ENCODE peak calls at places on chromosomes 5 and 9, in six cellular contexts. N is esophagus squamous epithelium, T is H54, P is GM12891, G is H1, Q is IMR-90. M is an unnamed sample.
A peak's percentile ranks its signal among the peaks of the same experiment; 100 is the strongest.

GRCh38 chr5:115962565-115963402 is 509 bp downstream of the LVRN start:
- DNase-seq in G (peak; percentile 55), N (no peak), T (no peak), Q (no peak), P (peak; percentile 25), M (peak; percentile 16)

GRCh38 chr5:125424374-125424773 is 677.9 kb upstream of the ZNF608 start:
- DNase-seq in N (no peak), Q (no peak), G (no peak), T (no peak), P (no peak), M (no peak)

GRCh38 chr9:16115994-16116393 is 563.2 kb downstream of the CCDC171 start:
- DNase-seq in P (no peak), T (no peak), Q (no peak), N (no peak), G (no peak), M (no peak)

GRCh38 chr9:91727316-91727861 is 222.6 kb downstream of the ROR2 start:
- DNase-seq in Q (peak; percentile 56), T (peak; percentile 94), N (no peak), P (peak; percentile 66), G (peak; percentile 61), M (peak; percentile 65)

GRCh38 chr9:131530546-131530929 is 525 bp downstream of the UCK1 start:
- DNase-seq in N (no peak), T (no peak), Q (peak; percentile 15), G (peak; percentile 68), P (peak; percentile 64), M (peak; percentile 44)

GRCh38 chr5:170485606-170485911 is 18.3 kb upstream of the KCNIP1 start:
- DNase-seq in G (no peak), T (no peak), Q (no peak), P (no peak), N (no peak), M (no peak)

GRCh38 chr5:141681695-141682641 is at the start of gene ARAP3:
- DNase-seq in N (no peak), T (peak; percentile 93), G (peak; percentile 88), Q (peak; percentile 89), P (no peak), M (peak; percentile 89)

GRCh38 chr5:149371296-149371962 is 7.7 kb downstream of the IL17B start:
- DNase-seq in P (peak; percentile 84), G (peak; percentile 85), Q (peak; percentile 47), N (no peak), T (peak; percentile 77), M (peak; percentile 52)

GRCh38 chr9:105307731-105308130 is 63.3 kb downstream of the SLC44A1 start:
- DNase-seq in N (no peak), T (no peak), Q (peak; percentile 41), P (no peak), G (no peak), M (no peak)

GRCh38 chr5:143404416-143405062 is 1.1 kb upstream of the NR3C1 start:
- DNase-seq in P (peak; percentile 33), T (peak; percentile 42), G (peak; percentile 70), Q (peak; percentile 93), N (peak; percentile 50), M (peak; percentile 89)

GRCh38 chr9:122383992-122384461 is 13.2 kb downstream of the PTGS1 start:
- DNase-seq in G (no peak), Q (peak; percentile 61), P (no peak), N (no peak), T (no peak), M (no peak)

GRCh38 chr5:141677415-141677814 is 4.6 kb downstream of the ARAP3 start:
- DNase-seq in Q (no peak), P (no peak), T (no peak), N (no peak), G (peak; percentile 69), M (peak; percentile 8)

GRCh38 chr9:69798737-69799136 is 21.9 kb upstream of the CFAP95 start:
- DNase-seq in P (no peak), N (no peak), Q (peak; percentile 62), G (no peak), T (no peak), M (no peak)

GRCh38 chr5:178238711-178239592 is 6.3 kb upstream of the PHYKPL start:
- DNase-seq in N (no peak), Q (no peak), T (no peak), G (no peak), P (no peak), M (no peak)

GRCh38 chr5:15245913-15246312 is 254.1 kb upstream of the FBXL7 start:
- DNase-seq in G (no peak), N (no peak), P (no peak), T (no peak), Q (no peak), M (no peak)

GRCh38 chr5:151912360-151912759 is 12.3 kb downstream of the GLRA1 start:
- DNase-seq in P (no peak), N (no peak), G (no peak), Q (no peak), T (no peak), M (no peak)

GRCh38 chr5:34487202-34487879 is 168.8 kb upstream of the RAI14 start:
- DNase-seq in Q (peak; percentile 97), P (no peak), G (peak; percentile 32), T (no peak), N (no peak), M (no peak)
- TF ChIP-seq POLR2A in Q (no peak), P (no peak), G (no peak), T (no peak), N (no peak), M (no peak)

GRCh38 chr9:128276008-128276573 is at the start of gene SWI5:
- DNase-seq in T (peak; percentile 100), Q (peak; percentile 99), N (peak; percentile 92), G (peak; percentile 100), P (peak; percentile 97), M (peak; percentile 99)
- TF ChIP-seq POLR2A in T (peak; percentile 97), Q (no peak), N (peak; percentile 89), G (peak; percentile 99), P (peak; percentile 97), M (peak; percentile 96)

GRCh38 chr9:37531699-37532098 is 44.5 kb downstream of the FBXO10 start:
- DNase-seq in G (no peak), N (no peak), T (no peak), Q (no peak), P (peak; percentile 32), M (no peak)

GRCh38 chr9:37534412-37534811 is 41.8 kb downstream of the FBXO10 start:
- DNase-seq in P (no peak), Q (no peak), T (no peak), N (no peak), G (no peak), M (no peak)

GRCh38 chr9:37523916-37524315 is 38.2 kb downstream of the POLR1E start:
- DNase-seq in P (no peak), Q (no peak), N (no peak), G (no peak), T (no peak), M (no peak)

GRCh38 chr9:37528652-37529072 is 42.9 kb downstream of the POLR1E start:
- DNase-seq in P (no peak), G (no peak), N (no peak), Q (peak; percentile 16), T (no peak), M (no peak)

DNA sequence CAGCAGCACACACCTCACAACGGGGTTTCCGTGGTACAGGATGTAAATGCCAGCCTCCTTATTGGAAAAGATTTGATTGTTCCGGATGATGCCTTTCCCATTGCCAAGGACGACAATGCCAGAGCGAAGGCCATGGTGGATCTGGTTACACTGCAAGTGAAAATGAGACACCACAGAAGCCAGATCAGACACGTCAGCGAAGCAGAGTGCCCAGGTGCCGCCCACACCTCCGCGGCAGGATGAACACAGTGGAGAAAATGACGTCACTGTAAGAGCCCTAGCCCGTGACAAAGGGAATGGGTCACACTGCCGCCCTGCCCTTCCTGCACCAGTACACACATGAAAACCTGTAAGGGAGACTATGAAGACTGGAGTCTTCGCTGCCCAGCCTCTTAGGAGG is 43.4 kb downstream of the POLR1E start:
- DNase-seq in T (no peak), G (no peak), Q (no peak), P (peak; percentile 36), N (no peak), M (no peak)
- TF ChIP-seq POLR2A in T (no peak), G (no peak), Q (no peak), P (no peak), N (no peak), M (no peak)

GRCh38 chr9:97959585-97959984 is 21.6 kb upstream of the HEMGN start:
- DNase-seq in T (no peak), P (no peak), N (no peak), G (no peak), Q (no peak), M (no peak)
- TF ChIP-seq POLR2A in T (no peak), P (no peak), N (no peak), G (no peak), Q (no peak), M (no peak)

GRCh38 chr5:72659726-72660125 is 152.5 kb upstream of the ZNF366 start:
- DNase-seq in P (no peak), G (no peak), N (no peak), Q (no peak), T (no peak), M (no peak)
- TF ChIP-seq POLR2A in P (no peak), G (no peak), N (no peak), Q (no peak), T (no peak), M (no peak)

DNA sequence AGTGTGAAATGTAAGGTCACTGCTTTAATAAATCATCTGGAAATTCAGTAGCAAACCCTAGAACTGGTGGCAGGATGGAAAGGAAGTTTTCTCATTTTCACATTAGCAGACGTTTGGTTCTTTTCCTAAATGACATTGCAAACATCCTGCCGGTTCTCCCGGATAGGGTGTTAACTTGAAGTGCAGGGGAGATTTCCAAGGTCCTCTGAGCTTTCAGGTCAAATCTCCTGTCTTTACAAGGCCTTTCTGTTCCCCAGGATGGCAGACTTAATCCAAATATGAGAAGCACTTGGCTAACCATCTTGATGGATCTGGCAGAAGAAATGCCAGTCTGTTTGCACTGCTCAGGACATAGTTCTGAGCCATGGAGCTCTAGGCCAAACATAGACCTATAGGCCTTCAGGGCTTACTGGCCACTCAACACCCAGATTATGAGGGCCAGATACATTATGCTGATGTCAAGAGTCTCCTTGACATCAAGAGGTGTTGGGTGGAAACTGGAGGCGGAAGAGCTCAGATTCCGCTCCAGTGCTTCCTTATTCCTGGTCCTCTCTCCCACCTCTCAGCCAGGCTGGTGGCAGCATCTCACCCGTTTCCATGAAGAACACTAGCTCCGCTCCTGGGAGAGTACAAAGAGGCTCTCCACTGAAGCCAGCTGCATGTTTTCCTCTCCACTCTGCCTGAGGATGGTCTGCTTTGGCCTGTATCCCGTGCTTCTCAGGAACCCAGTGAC is 60.9 kb downstream of the RALGPS1 start:
- DNase-seq in Q (no peak), P (no peak), N (no peak), T (no peak), G (no peak), M (no peak)
- TF ChIP-seq POLR2A in Q (no peak), P (no peak), N (no peak), T (no peak), G (no peak), M (no peak)